ENCODE peak calls at places on chromosome 3, in five cellular contexts. A is BE2C, N is neural progenitor cell, C is tibial artery, V is uterus. T is an unnamed sample.

GRCh38 chr3:171691485-171691884 is 118.8 kb downstream of the PLD1 start:
- DNase-seq in A (no peak), N (no peak), C (no peak), V (no peak), T (no peak)

GRCh38 chr3:158950131-158950901 is 148.5 kb downstream of the MFSD1 start:
- DNase-seq in A (no peak), N (no peak), C (no peak), V (no peak), T (no peak)

GRCh38 chr3:48428863-48429415 is 947 bp downstream of the PLXNB1 start:
- DNase-seq in A (peak), N (peak), C (peak), V (peak), T (peak)

GRCh38 chr3:67739851-67740250 is 85.4 kb upstream of the SUCLG2 start:
- DNase-seq in A (no peak), N (no peak), C (no peak), V (no peak), T (no peak)

GRCh38 chr3:128775241-128775640 is 49.3 kb downstream of the RAB7A start:
- DNase-seq in A (no peak), N (no peak), C (no peak), V (no peak), T (no peak)

GRCh38 chr3:81909756-81910155 is 148.3 kb upstream of the GBE1 start:
- DNase-seq in A (no peak), N (no peak), C (no peak), V (no peak), T (no peak)

GRCh38 chr3:158384019-158384418 is 187.0 kb upstream of the MLF1 start:
- DNase-seq in A (no peak), N (no peak), C (no peak), V (no peak), T (no peak)

GRCh38 chr3:106728315-106728821 is 648.9 kb upstream of the CCDC54 start:
- DNase-seq in A (no peak), N (no peak), C (no peak), V (no peak), T (no peak)

GRCh38 chr3:4334548-4334947 is 31.4 kb downstream of the SETMAR start:
- DNase-seq in A (no peak), N (no peak), C (no peak), V (no peak), T (no peak)

GRCh38 chr3:47910777-47911440 is 105.3 kb downstream of the MAP4 start:
- DNase-seq in A (peak), N (no peak), C (no peak), V (no peak), T (no peak)

GRCh38 chr3:56291244-56291680 is 177.0 kb downstream of the ERC2 start:
- DNase-seq in A (no peak), N (no peak), C (peak), V (no peak), T (no peak)

DNA sequence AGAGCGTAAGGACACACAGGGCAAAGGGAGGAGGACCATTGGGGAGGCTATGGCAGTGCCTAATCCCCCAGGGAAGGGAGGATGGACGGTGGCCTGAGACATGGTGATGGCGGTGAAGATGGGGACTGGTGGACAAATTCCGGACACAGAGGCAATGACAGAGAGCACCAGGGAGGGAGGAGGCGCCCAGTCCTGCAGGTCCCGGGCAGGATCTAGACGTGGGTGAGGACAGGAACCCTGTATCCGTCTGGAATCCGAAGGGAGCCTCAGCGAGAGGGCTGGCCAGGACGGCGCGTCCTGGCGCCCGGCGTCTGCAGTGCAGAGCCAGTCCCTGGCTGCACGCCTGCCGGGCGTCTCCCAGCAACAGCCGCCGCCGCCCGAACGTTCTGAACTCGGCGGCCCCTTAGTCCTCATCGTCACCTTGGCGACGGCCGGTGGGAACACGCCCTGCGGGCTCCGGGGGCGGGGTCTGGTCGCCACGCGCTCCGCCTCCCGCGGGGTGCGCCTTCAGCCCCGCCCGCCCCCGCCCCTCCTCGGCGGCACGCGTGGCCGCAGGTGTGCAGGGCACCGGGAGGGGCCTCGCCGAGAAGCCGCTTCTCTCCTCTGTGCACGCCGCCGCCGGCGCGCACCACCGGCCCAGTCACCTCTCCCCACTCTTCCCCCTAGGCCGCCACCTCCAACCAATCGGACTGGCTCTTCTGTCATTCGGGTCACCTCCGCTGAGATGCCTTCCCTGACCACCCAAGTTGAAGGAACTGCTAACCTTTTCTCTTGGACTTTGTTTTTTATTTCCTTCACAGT is 11.6 kb downstream of the XIRP1 start:
- DNase-seq in A (peak), N (peak), C (peak), V (peak), T (peak)
- H3K4me3 ChIP-seq in A (peak), N (peak), C (peak), V (peak), T (peak)

GRCh38 chr3:126858401-126858800 is 124.5 kb upstream of the PLXNA1 start:
- DNase-seq in A (no peak), N (no peak), C (no peak), V (no peak), T (no peak)

GRCh38 chr3:126855374-126855773 is 127.5 kb upstream of the PLXNA1 start:
- DNase-seq in A (no peak), N (no peak), C (no peak), V (no peak), T (no peak)

GRCh38 chr3:126859415-126860246 is 123.3 kb upstream of the PLXNA1 start:
- DNase-seq in A (no peak), N (no peak), C (no peak), V (no peak), T (no peak)

GRCh38 chr3:126858887-126859286 is 124.0 kb upstream of the PLXNA1 start:
- DNase-seq in A (no peak), N (no peak), C (no peak), V (no peak), T (no peak)

DNA sequence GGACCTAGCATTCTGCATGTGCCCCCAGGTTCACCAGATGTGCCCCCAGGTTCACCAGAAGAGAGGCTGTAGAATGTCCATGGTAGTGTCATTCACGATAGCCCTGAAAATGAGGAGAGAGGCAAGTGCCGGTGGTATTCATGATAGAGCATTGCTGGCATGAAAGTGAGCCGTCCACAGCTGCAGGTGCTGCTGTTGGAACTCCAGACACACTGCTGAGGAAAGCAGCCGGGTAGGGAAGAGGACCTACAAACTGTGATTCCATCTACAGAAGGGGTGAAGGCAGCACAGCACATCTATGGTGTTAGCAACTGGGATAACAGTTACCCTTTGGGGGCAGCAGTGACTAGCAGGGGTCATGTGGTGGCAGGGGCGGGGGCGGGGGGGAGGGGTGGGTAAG is 125.0 kb upstream of the PLXNA1 start:
- DNase-seq in A (no peak), N (no peak), C (no peak), V (no peak), T (no peak)
- TF ChIP-seq CTCF in A (no peak), N (no peak), C (no peak), V (no peak), T (no peak)

DNA sequence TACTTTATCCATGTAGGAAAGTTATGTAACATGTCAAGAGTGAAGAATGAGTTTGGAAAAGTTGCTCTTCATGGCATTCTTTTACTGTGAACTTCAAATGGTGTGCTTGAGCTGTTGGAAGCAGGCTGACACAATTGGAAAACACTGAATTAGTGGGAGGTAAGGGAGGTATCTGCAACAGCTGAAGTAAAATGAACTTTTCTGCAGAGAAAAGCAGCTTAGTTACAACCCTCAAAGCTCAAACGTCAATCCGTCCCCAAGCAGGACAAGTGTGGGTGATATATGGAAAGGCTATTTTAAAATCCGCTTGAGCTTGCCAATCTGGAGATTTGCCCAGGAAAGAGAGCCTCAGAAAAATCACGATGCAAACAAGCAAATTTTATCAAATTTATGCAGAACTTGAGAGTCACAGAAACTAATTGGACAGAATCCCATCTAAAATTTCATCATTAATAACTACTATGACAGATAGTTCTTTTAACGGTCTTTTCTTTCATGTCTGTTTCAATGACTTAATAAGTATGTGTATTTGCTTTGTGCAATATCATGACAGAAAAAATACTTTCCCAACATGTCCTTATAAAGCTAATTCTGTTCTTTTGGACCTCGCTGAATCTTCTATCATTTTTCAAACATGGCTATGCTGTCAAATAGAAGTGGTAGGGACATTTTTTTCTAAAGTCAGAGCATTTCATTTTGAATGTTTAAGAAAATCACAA is 266.6 kb upstream of the SLITRK3 start:
- DNase-seq in A (no peak), N (no peak), C (no peak), V (peak), T (no peak)
- H3K4me3 ChIP-seq in A (no peak), N (no peak), C (peak), V (no peak), T (no peak)

GRCh38 chr3:107910713-107911259 is 180.0 kb downstream of the CD47 start:
- DNase-seq in A (no peak), N (no peak), C (no peak), V (no peak), T (no peak)

GRCh38 chr3:107916166-107916565 is 174.7 kb downstream of the CD47 start:
- DNase-seq in A (no peak), N (no peak), C (no peak), V (no peak), T (no peak)

GRCh38 chr3:107919239-107919638 is 171.6 kb downstream of the CD47 start:
- DNase-seq in A (no peak), N (no peak), C (no peak), V (no peak), T (no peak)

GRCh38 chr3:107911337-107912000 is 179.4 kb downstream of the CD47 start:
- DNase-seq in A (no peak), N (no peak), C (no peak), V (no peak), T (no peak)

DNA sequence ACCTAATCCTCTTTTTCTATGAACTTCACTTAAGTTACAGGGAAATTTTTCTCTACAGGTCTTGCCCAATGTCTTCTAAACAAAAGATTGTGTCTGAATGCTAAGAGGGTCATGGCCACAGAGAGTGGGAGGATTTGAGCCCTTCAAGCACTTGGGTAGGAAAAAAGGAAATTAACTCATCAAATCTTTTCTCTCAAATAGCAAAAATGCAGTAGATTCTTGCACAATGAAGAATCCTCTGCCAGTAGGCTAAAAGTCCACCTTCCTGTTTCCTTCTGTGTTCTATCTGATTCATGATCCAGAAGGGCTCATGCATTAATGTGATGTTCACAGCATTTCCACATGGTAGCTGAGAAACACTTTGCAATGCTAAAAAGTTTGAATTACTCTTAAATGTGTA is 177.2 kb downstream of the CD47 start:
- DNase-seq in A (no peak), N (no peak), C (no peak), V (no peak), T (no peak)
- TF ChIP-seq CTCF in A (no peak), N (no peak), C (no peak), V (no peak), T (no peak)

GRCh38 chr3:127762077-127762786 is 60.1 kb downstream of the MGLL start:
- DNase-seq in A (no peak), N (no peak), C (peak), V (no peak), T (no peak)
- H3K4me3 ChIP-seq in A (no peak), N (no peak), C (peak), V (no peak), T (no peak)

DNA sequence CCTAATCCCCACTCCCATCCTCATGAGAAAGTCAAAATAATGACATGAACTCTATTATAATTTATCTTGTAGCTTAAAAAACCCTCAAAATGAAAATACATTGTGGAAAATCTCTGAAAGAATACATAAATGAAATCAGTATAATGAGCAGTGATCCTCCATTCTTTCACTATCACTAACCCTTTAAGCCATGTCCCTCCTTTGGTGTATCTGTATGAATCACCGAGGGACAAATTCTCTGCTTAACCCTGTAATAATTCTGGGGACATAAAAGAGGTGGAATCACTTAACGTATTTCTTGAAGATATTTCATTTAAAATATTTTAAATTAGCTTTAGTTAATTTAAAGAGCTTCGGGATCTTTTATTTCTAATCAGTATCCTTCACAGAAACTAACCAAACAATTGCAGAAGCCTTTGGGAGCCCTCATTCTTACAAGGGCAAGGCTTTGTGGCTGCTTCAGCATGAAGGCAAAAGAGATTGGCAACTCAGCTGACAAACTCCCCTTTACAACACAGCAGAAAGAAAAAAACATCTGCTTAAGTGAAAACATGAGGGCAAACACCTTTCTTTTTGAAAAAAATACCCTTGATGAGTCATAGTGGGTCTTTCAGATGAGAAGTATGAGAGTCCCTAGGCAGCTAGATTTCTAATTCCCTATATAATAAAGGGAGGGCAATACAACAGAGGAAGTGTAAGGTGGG is 44.0 kb upstream of the ALCAM start:
- DNase-seq in A (no peak), N (no peak), C (no peak), V (no peak), T (no peak)
- TF ChIP-seq CTCF in A (no peak), N (no peak), C (no peak), V (no peak), T (no peak)

GRCh38 chr3:71244153-71245051 is 339.1 kb downstream of the FOXP1 start:
- DNase-seq in A (no peak), N (peak), C (peak), V (peak), T (no peak)
- H3K4me3 ChIP-seq in A (no peak), N (peak), C (peak), V (peak), T (no peak)

GRCh38 chr3:117103645-117104044 is 394.1 kb downstream of the TUSC7 start:
- DNase-seq in A (no peak), N (no peak), C (no peak), V (no peak), T (no peak)
- TF ChIP-seq CTCF in A (peak), N (no peak), C (no peak), V (no peak), T (peak)

GRCh38 chr3:141389703-141390102 is 21.4 kb downstream of the ZBTB38 start:
- DNase-seq in A (no peak), N (no peak), C (no peak), V (no peak), T (no peak)

GRCh38 chr3:141387446-141388030 is 19.2 kb downstream of the ZBTB38 start:
- DNase-seq in A (no peak), N (no peak), C (no peak), V (no peak), T (no peak)

GRCh38 chr3:141390747-141391146 is 22.4 kb downstream of the ZBTB38 start:
- DNase-seq in A (no peak), N (no peak), C (no peak), V (no peak), T (no peak)

GRCh38 chr3:141386611-141387110 is 18.4 kb downstream of the ZBTB38 start:
- DNase-seq in A (peak), N (no peak), C (no peak), V (no peak), T (peak)

DNA sequence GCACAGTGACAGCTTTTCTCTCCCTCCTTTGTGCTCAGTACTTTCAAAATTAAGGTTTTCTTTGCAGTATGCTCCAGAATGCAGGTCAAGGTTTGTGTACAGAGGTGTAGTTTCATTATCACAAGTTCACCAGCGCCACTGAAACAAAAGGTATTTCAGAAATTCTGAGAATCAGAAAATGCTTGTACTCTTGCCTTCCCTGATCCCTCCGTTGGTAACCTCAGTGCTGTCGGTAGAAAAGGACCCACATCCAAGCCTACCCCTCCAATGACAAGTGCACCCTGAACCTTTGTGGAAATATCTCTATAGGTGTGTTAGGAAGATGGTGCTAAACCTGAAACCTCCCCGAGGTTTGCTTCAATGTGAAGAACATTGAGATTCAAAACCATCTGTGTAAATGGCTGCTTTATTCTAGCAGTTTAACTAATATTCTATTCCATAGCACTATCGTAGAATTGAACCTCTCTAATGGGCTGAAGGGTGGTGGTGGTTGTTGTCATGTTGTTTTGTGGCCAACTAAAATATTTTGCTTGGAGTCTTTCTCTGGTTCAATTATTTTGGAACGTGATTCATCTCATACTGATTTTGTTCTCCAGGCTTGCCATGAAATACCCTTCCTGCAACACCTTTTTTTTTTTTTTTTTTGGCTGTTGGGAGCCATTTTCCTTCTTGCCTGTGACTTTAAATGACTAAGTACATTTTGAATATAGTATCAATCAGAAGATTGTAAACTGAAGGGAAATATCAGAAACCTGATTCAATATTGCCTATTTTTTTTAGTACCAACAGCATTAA is 20.7 kb downstream of the ZBTB38 start:
- DNase-seq in A (no peak), N (no peak), C (no peak), V (no peak), T (no peak)
- H3K4me3 ChIP-seq in A (peak), N (no peak), C (no peak), V (no peak), T (no peak)

T was measured in WERI-Rb-1.